ENCODE peak calls at places on chromosome 7, in ten cellular contexts. S is pancreas; J is transverse colon; V is tibial artery; R is GM23338; G is mammary epithelial cell; Q is WERI-Rb-1; T is esophagus squamous epithelium; M is CD4-positive, alpha-beta memory T cell; F is left ventricle myocardium inferior. Z is an unnamed sample. For H3K36me3, the result is how much of the 10 kb centered on the place peaks cover.

GRCh38 chr7:137636376-137636775 is 210.4 kb downstream of the DGKI start:
- DNase-seq in M (no peak), T (no peak), R (no peak), Q (no peak), S (no peak), G (no peak), F (no peak), J (no peak), V (no peak), Z (no peak)

GRCh38 chr7:136874393-136875032 is 6.1 kb downstream of the CHRM2 start:
- DNase-seq in M (no peak), V (no peak), S (no peak), Q (peak), R (peak), T (no peak), F (no peak), G (no peak), J (no peak), Z (no peak)

GRCh38 chr7:68247566-68247965 is 1250.9 kb downstream of the TYW1 start:
- DNase-seq in V (no peak), R (no peak), M (no peak), J (no peak), Q (no peak), G (no peak), T (no peak), S (no peak), F (no peak), Z (no peak)

GRCh38 chr7:157302314-157302711 is 34.5 kb upstream of the DNAJB6 start:
- DNase-seq in G (peak), J (peak), Q (no peak), S (peak), R (peak), T (peak), M (peak), V (peak), F (peak), Z (peak)

GRCh38 chr7:151745090-151745638 is 131.8 kb downstream of the PRKAG2 start:
- DNase-seq in T (no peak), V (peak), R (no peak), Q (no peak), G (peak), J (peak), S (peak), F (peak), M (no peak), Z (peak)

GRCh38 chr7:106283501-106283830 is 1.3 kb downstream of the NAMPT start:
- DNase-seq in Q (no peak), F (no peak), M (no peak), R (no peak), S (no peak), G (no peak), T (no peak), J (no peak), V (no peak), Z (no peak)

GRCh38 chr7:134690614-134691504 is 44.2 kb downstream of the BPGM start:
- DNase-seq in J (no peak), R (no peak), M (no peak), F (no peak), S (no peak), G (peak), T (no peak), Q (no peak), V (peak), Z (no peak)

GRCh38 chr7:92404170-92404614 is 43.1 kb upstream of the GATAD1 start:
- DNase-seq in F (no peak), M (no peak), G (no peak), V (no peak), J (no peak), T (no peak), S (no peak), R (peak), Q (no peak), Z (no peak)

GRCh38 chr7:129636641-129637040 is 25.1 kb downstream of the NRF1 start:
- DNase-seq in S (no peak), Q (no peak), F (no peak), M (no peak), R (no peak), T (no peak), G (no peak), J (no peak), V (no peak), Z (no peak)

GRCh38 chr7:138917771-138918170 is 63.4 kb downstream of the KIAA1549 start:
- DNase-seq in G (no peak), F (no peak), T (no peak), Q (no peak), V (no peak), R (no peak), M (no peak), J (no peak), S (no peak), Z (no peak)

GRCh38 chr7:55048221-55048859 is 29.5 kb downstream of the EGFR start:
- DNase-seq in V (no peak), F (no peak), T (no peak), M (no peak), J (no peak), S (peak), R (no peak), Q (no peak), G (no peak), Z (no peak)

GRCh38 chr7:114777288-114777687 is 144.6 kb upstream of the MDFIC start:
- DNase-seq in Q (no peak), G (no peak), R (no peak), T (no peak), V (no peak), S (no peak), J (no peak), M (no peak), F (no peak), Z (no peak)

GRCh38 chr7:79988642-79989041 is 146.0 kb upstream of the GNAI1 start:
- DNase-seq in T (no peak), S (no peak), R (no peak), F (no peak), J (no peak), Q (no peak), G (peak), M (no peak), V (no peak), Z (no peak)

GRCh38 chr7:144821069-144821468 is 14.8 kb downstream of the TPK1 start:
- DNase-seq in T (no peak), F (no peak), Q (no peak), J (no peak), S (no peak), M (peak), V (no peak), G (no peak), R (no peak), Z (no peak)

GRCh38 chr7:117193564-117193963 is 129.3 kb downstream of the WNT2 start:
- DNase-seq in J (no peak), M (no peak), T (no peak), F (no peak), G (no peak), S (no peak), Q (no peak), V (no peak), R (no peak), Z (no peak)

GRCh38 chr7:110010379-110010778 is 1080.5 kb upstream of the LRRN3 start:
- DNase-seq in J (no peak), Q (no peak), M (no peak), R (no peak), F (no peak), S (no peak), G (peak), T (no peak), V (no peak), Z (no peak)

GRCh38 chr7:92313055-92313454 is 67.3 kb downstream of the ANKIB1 start:
- DNase-seq in J (no peak), G (no peak), V (no peak), Q (no peak), S (no peak), T (no peak), R (no peak), M (no peak), F (no peak), Z (no peak)

GRCh38 chr7:29146888-29147609 is 712 bp upstream of the CPVL start:
- DNase-seq in R (peak), S (peak), V (no peak), Q (no peak), T (no peak), M (no peak), F (peak), G (no peak), J (peak), Z (no peak)

GRCh38 chr7:114104035-114104434 is 185.2 kb upstream of the PPP1R3A start:
- DNase-seq in S (no peak), R (no peak), Q (no peak), G (no peak), F (no peak), T (no peak), J (no peak), V (no peak), M (no peak), Z (no peak)

GRCh38 chr7:125033506-125033905 is 103.9 kb upstream of the POT1 start:
- DNase-seq in R (peak), T (no peak), M (no peak), F (no peak), S (no peak), G (no peak), V (no peak), Q (no peak), J (no peak), Z (no peak)

GRCh38 chr7:104969183-104969582 is 44.8 kb upstream of the KMT2E start:
- DNase-seq in F (no peak), T (no peak), G (no peak), R (no peak), M (no peak), S (no peak), J (no peak), Q (no peak), V (no peak), Z (no peak)

GRCh38 chr7:151168022-151168786 is 710 bp upstream of the GBX1 start:
- DNase-seq in R (peak), J (peak), S (no peak), F (no peak), V (no peak), T (no peak), Q (peak), M (peak), G (no peak), Z (no peak)

GRCh38 chr7:19674266-19674960 is 34.4 kb downstream of the POLR1F start:
- DNase-seq in M (no peak), J (no peak), R (peak), S (no peak), V (no peak), T (no peak), G (peak), F (no peak), Q (no peak), Z (no peak)

GRCh38 chr7:151351027-151351426 is 9.4 kb downstream of the NUB1 start:
- DNase-seq in G (no peak), S (no peak), R (peak), J (peak), T (no peak), M (no peak), F (no peak), Q (peak), V (no peak), Z (no peak)

GRCh38 chr7:6375346-6376101 is 72.2 kb downstream of the DAGLB start:
- DNase-seq in S (no peak), Q (no peak), J (no peak), R (peak), T (no peak), G (peak), M (peak), F (no peak), V (no peak), Z (no peak)

GRCh38 chr7:134186801-134187200 is 59.7 kb downstream of the LRGUK start:
- DNase-seq in T (no peak), M (no peak), R (no peak), V (no peak), S (no peak), Q (no peak), G (no peak), F (no peak), J (no peak), Z (no peak)

GRCh38 chr7:100827330-100828226 is at the start of gene EPHB4:
- DNase-seq in S (peak), M (no peak), V (no peak), Q (no peak), T (no peak), J (peak), R (peak), F (peak), G (peak), Z (no peak)

GRCh38 chr7:135200824-135201331 is 10.4 kb downstream of the WDR91 start:
- DNase-seq in Q (no peak), R (no peak), M (no peak), S (no peak), G (peak), T (no peak), V (no peak), J (no peak), F (no peak), Z (no peak)

GRCh38 chr7:103316378-103316941 is 19.2 kb downstream of the PMPCB start:
- DNase-seq in T (no peak), J (no peak), F (no peak), M (no peak), Q (no peak), S (no peak), G (no peak), V (no peak), R (no peak), Z (no peak)

GRCh38 chr7:103314849-103315248 is 17.6 kb downstream of the PMPCB start:
- DNase-seq in J (no peak), R (no peak), S (no peak), V (no peak), Q (no peak), G (no peak), T (no peak), M (no peak), F (no peak), Z (no peak)

GRCh38 chr7:103317009-103317408 is 19.8 kb downstream of the PMPCB start:
- DNase-seq in F (no peak), G (no peak), M (no peak), Q (no peak), V (no peak), R (no peak), T (no peak), S (no peak), J (no peak), Z (no peak)
- H3K36me3 ChIP-seq in F (half or more), G (half or more), M (half or more), Q (half or more), V (half or more), R (half or more), T (under half), S (half or more), J (under half), Z (half or more)

GRCh38 chr7:158733220-158733519 is 28.6 kb upstream of the NCAPG2 start:
- DNase-seq in G (no peak), Q (no peak), R (no peak), F (no peak), S (no peak), T (no peak), J (no peak), V (no peak), M (no peak), Z (no peak)

GRCh38 chr7:158735935-158736334 is 31.3 kb upstream of the NCAPG2 start:
- DNase-seq in Q (no peak), R (no peak), T (no peak), J (no peak), F (no peak), S (no peak), V (no peak), M (no peak), G (no peak), Z (no peak)

GRCh38 chr7:158732483-158733219 is 28.0 kb upstream of the NCAPG2 start:
- DNase-seq in F (no peak), R (peak), G (no peak), S (no peak), V (no peak), J (no peak), T (no peak), Q (no peak), M (no peak), Z (peak)

GRCh38 chr7:158733762-158734494 is 29.3 kb upstream of the NCAPG2 start:
- DNase-seq in R (peak), T (no peak), S (no peak), M (no peak), F (no peak), V (no peak), Q (no peak), G (no peak), J (no peak), Z (no peak)

GRCh38 chr7:158734861-158735260 is 30.3 kb upstream of the NCAPG2 start:
- DNase-seq in R (no peak), S (no peak), M (no peak), T (no peak), F (no peak), J (no peak), Q (no peak), G (no peak), V (no peak), Z (no peak)
- H3K4me3 ChIP-seq in R (no peak), S (no peak), M (no peak), T (no peak), F (no peak), J (no peak), Q (no peak), G (no peak), V (no peak), Z (no peak)

GRCh38 chr7:26189697-26190096 is 10.8 kb downstream of the HNRNPA2B1 start:
- DNase-seq in M (no peak), S (no peak), R (no peak), F (no peak), Q (no peak), V (no peak), T (no peak), G (no peak), J (no peak), Z (no peak)
- H3K36me3 ChIP-seq in M (half or more), S (half or more), R (half or more), F (half or more), Q (half or more), V (half or more), T (under half), G (half or more), J (under half), Z (half or more)

GRCh38 chr7:5255832-5256231 is 26.9 kb upstream of the SLC29A4 start:
- DNase-seq in Q (no peak), M (no peak), S (no peak), F (no peak), V (no peak), G (peak), R (no peak), T (no peak), J (no peak), Z (no peak)
- H3K4me3 ChIP-seq in Q (no peak), M (no peak), S (no peak), F (no peak), V (no peak), G (no peak), R (no peak), T (no peak), J (no peak), Z (no peak)

GRCh38 chr7:22192778-22193177 is 164.2 kb downstream of the RAPGEF5 start:
- DNase-seq in G (no peak), T (no peak), Q (no peak), R (no peak), V (no peak), M (no peak), S (peak), F (no peak), J (no peak), Z (no peak)
- H3K36me3 ChIP-seq in G (under half), T (under half), Q (under half), R (under half), V (under half), M (under half), S (under half), F (under half), J (under half), Z (under half)

GRCh38 chr7:70131807-70132565 is 533.7 kb downstream of the AUTS2 start:
- DNase-seq in S (no peak), Q (no peak), M (no peak), R (no peak), F (no peak), V (no peak), T (no peak), J (no peak), G (no peak), Z (no peak)
- H3K4me3 ChIP-seq in S (no peak), Q (no peak), M (no peak), R (no peak), F (no peak), V (no peak), T (no peak), J (no peak), G (no peak), Z (no peak)

GRCh38 chr7:149473251-149473650 is 12.4 kb upstream of the ZNF777 start:
- DNase-seq in F (no peak), M (no peak), T (no peak), R (no peak), J (no peak), S (no peak), Q (no peak), V (no peak), G (no peak), Z (no peak)

GRCh38 chr7:149474309-149475120 is 13.7 kb upstream of the ZNF777 start:
- DNase-seq in S (no peak), T (no peak), G (no peak), R (peak), F (no peak), V (no peak), J (no peak), M (no peak), Q (no peak), Z (no peak)

GRCh38 chr7:149477494-149478443 is 16.9 kb upstream of the ZNF777 start:
- DNase-seq in F (no peak), R (peak), J (no peak), M (no peak), S (no peak), G (no peak), Q (no peak), V (peak), T (no peak), Z (no peak)

GRCh38 chr7:149476791-149477190 is 15.9 kb upstream of the ZNF777 start:
- DNase-seq in F (no peak), J (no peak), S (no peak), G (no peak), Q (no peak), T (no peak), R (no peak), V (no peak), M (no peak), Z (no peak)

DNA sequence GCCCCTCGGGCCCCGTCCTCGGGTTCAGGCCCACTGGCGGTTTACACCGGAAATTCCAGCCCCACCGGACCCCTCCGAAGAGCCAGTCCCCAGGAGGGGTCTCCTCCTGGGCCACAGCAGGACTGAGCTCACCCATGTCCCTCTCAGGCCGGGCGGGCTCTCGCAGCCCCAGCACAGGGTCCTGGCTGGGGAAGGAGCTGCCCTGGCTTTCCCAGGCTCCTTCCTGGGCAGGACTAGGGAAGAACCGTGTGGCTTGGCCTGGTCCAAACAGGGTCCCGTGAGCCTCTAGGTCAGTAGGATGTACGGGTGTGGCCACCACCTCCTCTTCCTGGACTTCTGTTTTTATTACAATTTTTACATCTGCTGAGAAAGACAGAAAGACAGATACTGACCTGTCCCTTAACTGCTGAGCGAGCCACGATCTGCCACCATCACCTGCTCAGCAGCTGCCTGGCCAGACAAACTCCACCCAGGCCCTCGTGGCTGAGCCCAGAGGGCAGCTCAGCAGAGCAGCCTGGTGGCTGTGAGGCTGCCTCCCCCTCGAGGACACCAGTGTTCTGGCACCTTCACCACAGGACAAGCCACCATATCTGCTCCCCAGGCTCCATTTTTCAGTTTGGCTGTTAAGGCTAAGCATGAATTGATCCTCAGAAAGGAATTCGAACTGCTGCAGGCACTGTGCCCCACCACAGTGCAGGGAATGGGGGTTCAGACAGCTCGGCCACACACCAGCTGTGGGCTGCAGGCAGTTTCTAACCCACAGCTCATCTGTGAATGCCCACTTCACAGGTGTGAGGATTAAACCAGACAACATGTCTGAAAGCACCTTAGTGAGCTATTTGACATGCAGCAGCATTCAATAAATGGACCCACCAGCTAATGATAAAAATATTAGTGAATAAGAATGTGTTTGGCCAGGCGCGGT is 14.5 kb upstream of the ZNF777 start:
- DNase-seq in G (no peak), S (no peak), M (no peak), Q (no peak), J (no peak), V (no peak), R (no peak), F (no peak), T (no peak), Z (no peak)
- H3K36me3 ChIP-seq in G (under half), S (under half), M (under half), Q (half or more), J (under half), V (under half), R (under half), F (half or more), T (under half), Z (half or more)

DNA sequence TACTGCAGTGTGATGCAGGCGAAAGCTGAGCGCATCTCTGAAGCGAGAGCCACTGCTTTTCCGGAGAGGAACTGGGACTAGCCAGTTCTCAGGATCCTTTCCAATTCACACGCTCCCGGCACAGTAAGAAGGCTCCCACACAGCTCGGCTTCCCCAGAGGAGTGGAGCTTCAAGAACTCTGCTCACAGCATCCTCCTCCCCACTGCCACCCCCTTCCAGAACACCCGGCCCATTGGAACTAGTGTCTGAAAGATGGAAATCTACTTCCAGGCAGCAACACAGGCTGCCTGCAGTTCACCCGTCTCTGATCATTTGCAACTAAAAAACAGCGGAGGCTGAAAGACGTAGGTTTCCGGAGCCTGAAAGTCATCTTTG is at the start of gene DGKB:
- DNase-seq in Q (no peak), J (peak), M (no peak), S (peak), T (no peak), V (no peak), F (peak), R (peak), G (no peak), Z (no peak)
- H3K4me3 ChIP-seq in Q (peak), J (peak), M (no peak), S (peak), T (peak), V (peak), F (peak), R (peak), G (no peak), Z (peak)

GRCh38 chr7:4781366-4782069 is 6.1 kb downstream of the AP5Z1 start:
- DNase-seq in M (no peak), J (no peak), R (no peak), Q (no peak), F (no peak), G (no peak), S (no peak), T (no peak), V (no peak), Z (no peak)
- H3K36me3 ChIP-seq in M (half or more), J (under half), R (under half), Q (under half), F (half or more), G (under half), S (under half), T (under half), V (half or more), Z (half or more)

Z was measured in ascending aorta.